ENCODE peak calls at places on chromosomes 13 and 19, in seven cellular contexts. J, L, K, M, N, W and A are unnamed samples. For H3K4me1 and H3K27me3, the result is how much of the 10 kb centered on the place peaks cover.

GRCh38 chr19:4362038-4362828 is 18.9 kb downstream of the MPND start:
- DNase-seq in J (no peak), L (no peak), K (no peak), M (no peak), N (no peak), W (no peak), A (no peak)

GRCh38 chr19:42270346-42271044 is 1.4 kb downstream of the CIC start:
- DNase-seq in J (peak), L (peak), K (peak), M (peak), N (no peak), W (no peak), A (peak)

GRCh38 chr13:41848435-41849255 is 112.3 kb downstream of the VWA8 start:
- DNase-seq in J (no peak), L (no peak), K (no peak), M (no peak), N (no peak), W (peak), A (no peak)

GRCh38 chr13:75798353-75799245 is 162.5 kb downstream of the LMO7 start:
- DNase-seq in J (no peak), L (no peak), K (no peak), M (no peak), N (no peak), W (no peak), A (no peak)

GRCh38 chr13:70668293-70668692 is 560.0 kb upstream of the KLHL1 start:
- DNase-seq in J (peak), L (no peak), K (no peak), M (peak), N (no peak), W (no peak), A (no peak)

GRCh38 chr13:65784088-65784816 is 1445.9 kb downstream of the PCDH9 start:
- DNase-seq in J (no peak), L (no peak), K (no peak), M (no peak), N (no peak), W (no peak), A (no peak)

GRCh38 chr13:18995259-18995873 is 186.3 kb downstream of the TUBA3C start:
- DNase-seq in J (no peak), L (no peak), K (no peak), M (no peak), N (no peak), W (no peak), A (no peak)

GRCh38 chr13:75512253-75512652 is 25.4 kb downstream of the COMMD6 start:
- DNase-seq in J (no peak), L (no peak), K (no peak), M (no peak), N (no peak), W (no peak), A (no peak)

GRCh38 chr13:99417151-99417820 is 84.0 kb upstream of the TM9SF2 start:
- DNase-seq in J (no peak), L (no peak), K (no peak), M (peak), N (no peak), W (no peak), A (no peak)

GRCh38 chr19:42132851-42133528 is 744 bp upstream of the POU2F2 start:
- DNase-seq in J (peak), L (peak), K (peak), M (peak), N (peak), W (peak), A (peak)

GRCh38 chr19:33132425-33132824 is 511 bp downstream of the WDR88 start:
- DNase-seq in J (no peak), L (no peak), K (no peak), M (no peak), N (peak), W (no peak), A (no peak)

GRCh38 chr13:49214917-49215376 is 5.2 kb upstream of the MLNR start:
- DNase-seq in J (peak), L (peak), K (peak), M (peak), N (no peak), W (no peak), A (no peak)

GRCh38 chr19:4241824-4242430 is 5.0 kb upstream of the YJU2 start:
- DNase-seq in J (no peak), L (no peak), K (no peak), M (no peak), N (peak), W (no peak), A (no peak)

GRCh38 chr13:72851678-72852014 is 69.7 kb downstream of the PIBF1 start:
- DNase-seq in J (no peak), L (no peak), K (no peak), M (no peak), N (no peak), W (no peak), A (no peak)

DNA sequence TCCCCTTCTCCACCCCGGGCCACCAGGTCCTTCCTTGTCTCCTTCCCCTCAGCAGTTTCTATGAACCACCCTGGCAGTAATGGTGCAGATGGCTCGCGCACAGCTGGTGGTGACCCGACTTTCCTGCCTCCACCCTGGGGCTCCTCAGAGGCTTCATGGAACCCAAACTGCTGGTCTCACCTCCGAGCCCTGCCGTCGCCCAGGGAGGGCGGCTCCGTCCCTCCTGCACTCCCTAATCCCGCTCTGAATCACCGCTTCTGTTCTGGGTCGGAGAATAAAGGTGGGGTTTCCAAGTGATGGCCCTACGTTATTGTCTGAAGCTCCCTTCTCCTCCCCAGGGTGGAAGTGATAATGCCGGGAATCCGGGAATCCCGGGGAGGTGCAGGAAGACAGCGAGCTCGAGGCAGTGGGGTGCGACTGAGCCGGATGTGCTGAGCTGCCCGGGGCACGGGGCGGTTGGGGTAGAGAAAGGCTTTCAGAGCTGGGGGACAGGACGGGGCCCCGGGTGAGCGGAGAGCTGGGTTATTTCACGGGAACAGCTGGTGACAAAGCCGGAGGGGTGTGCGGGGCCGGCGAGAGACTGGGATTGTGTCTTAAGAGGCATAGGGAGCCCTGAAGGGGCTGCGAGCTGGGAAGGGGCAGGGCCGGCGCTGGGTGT is 711 bp downstream of the FUT2 start:
- DNase-seq in J (peak), L (no peak), K (no peak), M (no peak), N (no peak), W (no peak), A (no peak)
- H3K4me3 ChIP-seq in J (peak), L (no peak), K (peak), M (peak), N (no peak), W (no peak), A (no peak)

DNA sequence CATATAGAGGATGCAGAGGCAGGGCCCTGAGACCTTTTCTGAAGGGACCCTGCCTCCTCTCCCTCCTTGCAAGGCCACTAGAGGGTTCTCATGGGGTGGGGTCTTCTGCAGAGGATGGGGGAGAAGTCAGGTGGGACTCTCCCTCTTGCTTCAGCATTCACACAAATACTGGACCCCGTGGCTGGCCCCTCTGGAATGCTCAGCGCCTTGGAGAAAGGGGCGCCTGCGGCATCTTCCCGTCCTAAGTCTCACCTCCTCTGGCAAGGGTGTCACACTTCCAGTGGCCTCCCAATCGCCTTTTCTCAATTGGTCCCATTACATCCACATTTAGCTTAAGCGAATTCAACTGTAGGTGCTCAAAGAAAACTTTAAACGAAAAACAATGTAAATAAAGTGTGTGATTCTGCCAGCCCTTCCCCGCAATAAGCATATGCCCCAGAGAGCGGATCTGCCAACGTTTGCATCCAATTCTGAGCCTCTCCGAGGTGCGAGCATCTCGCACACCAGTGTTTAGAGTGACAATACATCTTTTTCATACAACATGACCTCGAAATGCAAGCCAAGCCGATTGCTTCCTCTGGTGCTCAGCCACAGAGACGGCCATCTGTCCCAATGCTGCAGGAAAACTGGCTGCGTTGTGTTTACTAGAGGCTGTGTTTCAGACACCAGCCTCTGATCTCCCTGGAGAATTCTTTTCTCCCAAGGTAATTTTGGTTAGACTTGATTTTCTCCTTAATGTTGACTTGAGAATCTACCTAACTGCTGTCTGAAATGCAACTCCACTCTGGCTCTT is 69.1 kb upstream of the WASF3 start:
- DNase-seq in J (no peak), L (no peak), K (no peak), M (no peak), N (no peak), W (no peak), A (peak)
- H3K4me1 ChIP-seq in J (under half), L (under half), K (under half), M (under half), N (under half), W (under half), A (under half)

DNA sequence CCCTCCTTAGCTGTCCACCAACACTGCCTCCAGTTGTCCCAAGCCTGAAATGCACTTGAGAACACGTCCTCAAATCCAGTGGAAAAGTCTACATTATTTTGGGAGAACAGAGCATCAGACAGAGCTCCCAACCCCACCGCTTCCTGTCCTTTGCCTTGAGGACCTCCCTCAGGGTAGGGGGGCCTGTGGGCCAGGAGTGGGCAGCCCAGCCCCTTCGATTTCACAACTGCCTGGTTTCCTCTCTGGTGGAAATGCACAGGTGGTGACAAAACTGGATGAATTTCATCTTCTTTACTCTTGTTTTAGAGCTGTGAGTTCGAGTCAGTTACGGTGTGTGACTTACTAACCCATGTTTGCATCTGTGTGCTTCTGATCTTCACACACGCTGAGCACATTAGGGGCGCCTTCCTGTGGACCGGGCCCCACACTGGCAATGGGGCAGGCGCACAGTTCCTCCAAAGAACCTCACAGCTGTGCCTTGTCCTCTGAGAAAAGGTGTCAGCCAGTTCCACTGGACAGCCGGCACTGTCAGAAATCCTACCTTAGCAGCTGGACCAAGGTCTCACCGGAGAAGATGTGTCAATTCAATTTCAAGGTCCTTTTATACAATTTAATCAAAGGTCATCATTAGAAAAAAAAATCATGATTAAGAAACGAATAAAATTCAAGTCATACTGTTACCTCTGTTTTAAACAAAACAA is 80.2 kb downstream of the IRS2 start:
- DNase-seq in J (no peak), L (no peak), K (no peak), M (no peak), N (no peak), W (no peak), A (no peak)
- H3K27me3 ChIP-seq in J (under half), L (under half), K (under half), M (under half), N (under half), W (under half), A (under half)

DNA sequence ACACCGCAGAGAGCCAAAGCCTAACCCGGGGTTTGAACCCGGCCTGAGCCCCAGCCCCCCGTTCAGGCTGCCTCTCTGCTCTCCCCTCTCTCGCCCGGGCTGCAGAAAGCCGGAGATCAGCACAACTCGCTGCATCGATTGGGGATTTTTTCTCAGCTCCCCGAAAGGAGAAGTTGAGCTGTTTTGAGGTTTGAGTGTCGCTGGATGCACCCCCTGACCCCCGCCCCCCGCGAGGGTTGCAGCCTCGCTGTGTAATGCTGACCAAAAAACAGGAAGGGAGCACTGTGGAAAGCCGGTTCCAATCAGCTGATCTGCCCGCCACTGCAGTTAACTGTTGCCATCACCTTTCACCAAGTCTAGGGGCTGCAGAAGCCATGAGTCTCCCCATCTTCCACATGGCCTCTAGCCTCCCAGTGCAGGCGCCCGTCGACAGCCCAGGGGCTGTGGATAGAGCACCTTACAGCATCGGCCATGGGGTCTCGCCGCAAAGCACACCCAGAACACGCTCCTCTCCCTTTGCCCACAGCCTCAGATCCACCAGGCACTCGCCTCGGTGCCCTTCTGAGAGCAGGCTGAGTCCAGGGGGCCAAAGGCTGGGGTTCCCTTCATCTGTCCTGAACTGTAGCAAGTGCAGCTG is 34.5 kb downstream of the MYO9B start:
- DNase-seq in J (no peak), L (peak), K (peak), M (peak), N (no peak), W (no peak), A (peak)
- H3K4me3 ChIP-seq in J (no peak), L (no peak), K (no peak), M (no peak), N (no peak), W (no peak), A (no peak)

DNA sequence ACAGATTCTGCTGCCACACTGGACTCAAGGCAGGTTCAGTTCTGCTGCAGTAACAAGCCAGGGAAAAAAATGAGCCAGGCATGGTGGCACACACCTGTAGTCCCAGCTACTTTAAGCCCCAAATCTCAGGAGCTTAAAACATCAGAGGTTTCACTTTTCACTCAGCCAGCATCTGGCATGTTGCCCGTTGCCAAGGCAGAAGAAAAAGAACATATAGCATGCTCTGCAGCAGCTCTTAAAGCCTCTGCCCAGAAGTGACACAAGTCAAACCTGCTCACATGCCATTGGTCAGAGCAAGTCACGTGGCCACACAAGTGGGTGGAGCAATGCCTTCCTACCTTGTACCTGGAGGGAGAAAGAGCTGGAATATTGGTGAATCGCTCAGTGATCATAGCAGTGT is 14.7 kb upstream of the ADGRE5 start:
- DNase-seq in J (peak), L (peak), K (peak), M (peak), N (peak), W (peak), A (peak)
- H3K4me1 ChIP-seq in J (under half), L (under half), K (under half), M (half or more), N (under half), W (under half), A (under half)

GRCh38 chr19:35139618-35139943 is 957 bp downstream of the FXYD1 start:
- DNase-seq in J (no peak), L (no peak), K (no peak), M (no peak), N (no peak), W (no peak), A (no peak)

GRCh38 chr19:35140207-35140897 is 1.7 kb downstream of the FXYD1 start:
- DNase-seq in J (no peak), L (no peak), K (peak), M (no peak), N (no peak), W (no peak), A (no peak)

GRCh38 chr19:35141627-35142401 is 1.2 kb upstream of the FXYD7 start:
- DNase-seq in J (no peak), L (no peak), K (peak), M (no peak), N (no peak), W (no peak), A (no peak)

GRCh38 chr19:35142531-35143230 is 374 bp upstream of the FXYD7 start:
- DNase-seq in J (peak), L (no peak), K (peak), M (no peak), N (peak), W (peak), A (no peak)

DNA sequence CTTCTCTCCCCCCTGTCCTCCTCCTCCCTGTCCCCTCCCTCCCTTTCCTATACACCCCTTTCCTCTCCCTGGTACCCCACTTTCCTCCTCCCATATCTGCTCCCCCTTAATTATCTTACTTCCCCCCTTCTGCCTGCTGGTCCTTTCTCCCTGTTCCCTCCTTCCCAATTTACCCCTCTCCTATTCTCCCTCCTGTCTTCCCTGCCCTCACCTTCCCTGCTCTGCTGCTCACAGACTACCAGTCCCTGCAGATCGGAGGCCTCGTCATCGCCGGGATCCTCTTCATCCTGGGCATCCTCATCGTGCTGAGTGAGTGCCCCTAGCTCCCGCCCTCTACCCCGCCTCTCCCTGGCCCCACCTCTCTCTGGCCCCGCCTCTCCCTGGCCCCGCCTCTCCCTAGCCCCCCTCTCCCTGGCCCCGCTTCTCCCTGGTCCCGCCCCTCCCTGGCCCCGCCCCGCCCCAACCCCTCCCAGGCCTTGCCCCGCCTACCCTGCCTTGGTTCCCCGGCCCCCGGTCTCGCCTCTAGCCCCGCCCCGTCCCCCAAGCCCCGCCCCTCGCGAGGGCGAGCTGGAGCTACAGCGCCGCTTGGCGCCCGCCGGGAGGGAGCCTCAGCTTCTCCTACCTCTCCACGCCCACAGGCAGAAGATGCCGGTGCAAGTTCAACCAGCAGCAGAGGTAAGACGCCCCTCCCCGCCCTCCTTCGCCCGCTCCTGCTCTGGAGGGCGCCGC is 2.0 kb upstream of the FXYD7 start:
- DNase-seq in J (peak), L (peak), K (peak), M (peak), N (peak), W (peak), A (peak)
- H3K27me3 ChIP-seq in J (under half), L (under half), K (under half), M (under half), N (under half), W (under half), A (under half)

GRCh38 chr19:10335149-10336053 is 2.1 kb upstream of the RAVER1 start:
- DNase-seq in J (no peak), L (no peak), K (peak), M (no peak), N (no peak), W (peak), A (no peak)

GRCh38 chr19:10339977-10340376 is 553 bp upstream of the ICAM3 start:
- DNase-seq in J (no peak), L (no peak), K (no peak), M (no peak), N (no peak), W (no peak), A (no peak)

GRCh38 chr19:10334340-10335148 is 1.2 kb upstream of the RAVER1 start:
- DNase-seq in J (peak), L (peak), K (peak), M (peak), N (peak), W (peak), A (peak)

GRCh38 chr19:10339380-10339960 is at the start of gene ICAM3:
- DNase-seq in J (no peak), L (no peak), K (no peak), M (peak), N (no peak), W (no peak), A (peak)

GRCh38 chr19:10338940-10339339 is 484 bp downstream of the ICAM3 start:
- DNase-seq in J (no peak), L (no peak), K (no peak), M (no peak), N (no peak), W (no peak), A (no peak)
- H3K4me3 ChIP-seq in J (no peak), L (no peak), K (no peak), M (peak), N (no peak), W (no peak), A (no peak)